ENCODE peak calls at places on chromosome 16, in four cellular contexts. One of them, this sample, is unnamed. For H3K9me3, the result is how much of the 10 kb centered on the place peaks cover.

GRCh38 chr16:69179255-69180010 is 7.5 kb upstream of the SNTB2 start:
- DNase-seq in breast epithelium: peak
- DNase-seq in transverse colon: peak
- DNase-seq in esophagus muscularis mucosa: peak
- DNase-seq in this sample: peak

GRCh38 chr16:47666434-47666833 is 205.3 kb downstream of the PHKB start:
- DNase-seq in esophagus muscularis mucosa: no peak
- DNase-seq in transverse colon: no peak
- DNase-seq in breast epithelium: no peak
- DNase-seq in this sample: no peak

GRCh38 chr16:13553453-13553985 is 366.4 kb upstream of the ERCC4 start:
- DNase-seq in esophagus muscularis mucosa: peak
- DNase-seq in breast epithelium: no peak
- DNase-seq in transverse colon: no peak
- DNase-seq in this sample: no peak

GRCh38 chr16:8878523-8878911 is 3.6 kb upstream of the LITAFD start:
- DNase-seq in esophagus muscularis mucosa: no peak
- DNase-seq in transverse colon: no peak
- DNase-seq in breast epithelium: peak
- DNase-seq in this sample: no peak

GRCh38 chr16:66198641-66199040 is 167.8 kb upstream of the CDH5 start:
- DNase-seq in transverse colon: no peak
- DNase-seq in breast epithelium: no peak
- DNase-seq in esophagus muscularis mucosa: no peak
- DNase-seq in this sample: no peak

GRCh38 chr16:77722315-77723107 is at the start of gene NUDT7:
- DNase-seq in transverse colon: peak
- DNase-seq in esophagus muscularis mucosa: peak
- DNase-seq in breast epithelium: peak
- DNase-seq in this sample: peak

GRCh38 chr16:4611337-4612023 is 3.2 kb downstream of the UBALD1 start:
- DNase-seq in esophagus muscularis mucosa: no peak
- DNase-seq in transverse colon: peak
- DNase-seq in breast epithelium: no peak
- DNase-seq in this sample: no peak

GRCh38 chr16:83826146-83826913 is 18.6 kb downstream of the HSBP1 start:
- DNase-seq in transverse colon: peak
- DNase-seq in esophagus muscularis mucosa: peak
- DNase-seq in breast epithelium: peak
- DNase-seq in this sample: peak

GRCh38 chr16:66459878-66460277 is 32.8 kb downstream of the BEAN1 start:
- DNase-seq in esophagus muscularis mucosa: no peak
- DNase-seq in breast epithelium: no peak
- DNase-seq in transverse colon: no peak
- DNase-seq in this sample: no peak

GRCh38 chr16:8632675-8633182 is 11.2 kb downstream of the METTL22 start:
- DNase-seq in esophagus muscularis mucosa: no peak
- DNase-seq in transverse colon: peak
- DNase-seq in breast epithelium: no peak
- DNase-seq in this sample: peak

GRCh38 chr16:67645397-67646121 is 615 bp downstream of the CARMIL2 start:
- DNase-seq in breast epithelium: no peak
- DNase-seq in esophagus muscularis mucosa: no peak
- DNase-seq in transverse colon: no peak
- DNase-seq in this sample: no peak

GRCh38 chr16:5422047-5422446 is 324.5 kb upstream of the EEF2KMT start:
- DNase-seq in breast epithelium: no peak
- DNase-seq in esophagus muscularis mucosa: no peak
- DNase-seq in transverse colon: no peak
- DNase-seq in this sample: no peak

GRCh38 chr16:68287276-68288251 is 23.2 kb downstream of the SLC7A6OS start:
- DNase-seq in transverse colon: no peak
- DNase-seq in esophagus muscularis mucosa: no peak
- DNase-seq in breast epithelium: peak
- DNase-seq in this sample: peak

GRCh38 chr16:55018881-55019280 is 88.2 kb downstream of the IRX5 start:
- DNase-seq in transverse colon: no peak
- DNase-seq in breast epithelium: no peak
- DNase-seq in esophagus muscularis mucosa: no peak
- DNase-seq in this sample: no peak

GRCh38 chr16:67149276-67150057 is 1.3 kb downstream of the B3GNT9 start:
- DNase-seq in esophagus muscularis mucosa: no peak
- DNase-seq in transverse colon: no peak
- DNase-seq in breast epithelium: no peak
- DNase-seq in this sample: no peak

GRCh38 chr16:24975428-24975889 is 39.7 kb downstream of the ARHGAP17 start:
- DNase-seq in transverse colon: no peak
- DNase-seq in breast epithelium: no peak
- DNase-seq in esophagus muscularis mucosa: no peak
- DNase-seq in this sample: peak

GRCh38 chr16:16042076-16042475 is 92.7 kb downstream of the ABCC1 start:
- DNase-seq in transverse colon: no peak
- DNase-seq in esophagus muscularis mucosa: no peak
- DNase-seq in breast epithelium: no peak
- DNase-seq in this sample: peak

GRCh38 chr16:69417537-69418199 is 6.8 kb upstream of the CYB5B start:
- DNase-seq in breast epithelium: peak
- DNase-seq in transverse colon: no peak
- DNase-seq in esophagus muscularis mucosa: no peak
- DNase-seq in this sample: no peak

GRCh38 chr16:68200120-68200783 is 35.7 kb downstream of the ESRP2 start:
- DNase-seq in transverse colon: no peak
- DNase-seq in breast epithelium: no peak
- DNase-seq in esophagus muscularis mucosa: no peak
- DNase-seq in this sample: no peak

GRCh38 chr16:813204-813915 is 12.8 kb upstream of the GNG13 start:
- DNase-seq in esophagus muscularis mucosa: no peak
- DNase-seq in transverse colon: peak
- DNase-seq in breast epithelium: no peak
- DNase-seq in this sample: peak

GRCh38 chr16:17520567-17520966 is 49.8 kb upstream of the XYLT1 start:
- DNase-seq in esophagus muscularis mucosa: no peak
- DNase-seq in breast epithelium: no peak
- DNase-seq in transverse colon: no peak
- DNase-seq in this sample: no peak
- H3K27ac ChIP-seq in esophagus muscularis mucosa: no peak
- H3K27ac ChIP-seq in breast epithelium: no peak
- H3K27ac ChIP-seq in transverse colon: no peak
- H3K27ac ChIP-seq in this sample: no peak

DNA sequence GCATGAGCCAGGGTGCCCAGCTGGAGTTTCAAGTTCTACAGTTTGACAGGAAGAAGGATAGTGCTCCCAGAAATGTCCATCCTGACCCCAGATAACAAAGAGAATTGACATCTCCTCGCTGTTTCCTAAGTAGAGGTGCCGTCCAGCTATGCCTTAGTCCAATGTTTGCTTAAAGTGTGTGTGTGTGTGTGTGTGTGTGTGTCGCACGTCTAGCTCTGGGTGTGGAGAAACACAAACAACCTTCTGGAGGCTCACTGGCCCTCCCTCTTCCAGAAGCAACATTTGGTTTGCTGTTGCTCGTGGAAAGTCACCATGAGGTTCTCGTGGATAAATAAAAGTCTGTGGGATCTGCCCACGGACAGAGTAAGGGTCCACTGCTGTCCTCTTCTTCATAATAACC is 22.1 kb downstream of the EMP2 start:
- DNase-seq in esophagus muscularis mucosa: no peak
- DNase-seq in breast epithelium: no peak
- DNase-seq in transverse colon: no peak
- DNase-seq in this sample: no peak
- H3K4me3 ChIP-seq in esophagus muscularis mucosa: peak
- H3K4me3 ChIP-seq in breast epithelium: peak
- H3K4me3 ChIP-seq in transverse colon: no peak
- H3K4me3 ChIP-seq in this sample: no peak

GRCh38 chr16:64615647-64616280 is 506.1 kb downstream of the CDH11 start:
- DNase-seq in transverse colon: no peak
- DNase-seq in esophagus muscularis mucosa: no peak
- DNase-seq in breast epithelium: no peak
- DNase-seq in this sample: no peak
- H3K9me3 ChIP-seq in transverse colon: under half
- H3K9me3 ChIP-seq in esophagus muscularis mucosa: under half
- H3K9me3 ChIP-seq in breast epithelium: under half
- H3K9me3 ChIP-seq in this sample: under half

DNA sequence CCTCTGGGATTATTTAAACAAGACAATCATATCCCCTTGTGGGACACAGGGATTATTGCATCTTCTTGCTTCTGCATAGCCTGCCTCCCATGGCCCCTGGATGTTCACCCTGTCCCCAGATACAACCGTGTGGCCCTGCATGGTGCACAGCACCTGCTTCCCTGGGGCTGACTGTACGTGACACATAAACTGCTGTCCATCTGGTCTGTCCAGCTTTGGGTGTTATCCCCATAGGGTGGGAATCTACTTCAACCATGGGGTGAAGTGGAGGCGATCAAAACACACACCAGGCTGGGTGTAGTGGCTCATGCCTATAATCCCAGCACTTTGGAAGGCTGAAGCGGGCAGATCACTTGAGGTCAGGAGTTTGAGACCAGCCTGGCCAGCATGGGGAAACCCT is 138.8 kb downstream of the XYLT1 start:
- DNase-seq in esophagus muscularis mucosa: no peak
- DNase-seq in transverse colon: no peak
- DNase-seq in breast epithelium: no peak
- DNase-seq in this sample: no peak
- H3K27ac ChIP-seq in esophagus muscularis mucosa: peak
- H3K27ac ChIP-seq in transverse colon: no peak
- H3K27ac ChIP-seq in breast epithelium: peak
- H3K27ac ChIP-seq in this sample: no peak

DNA sequence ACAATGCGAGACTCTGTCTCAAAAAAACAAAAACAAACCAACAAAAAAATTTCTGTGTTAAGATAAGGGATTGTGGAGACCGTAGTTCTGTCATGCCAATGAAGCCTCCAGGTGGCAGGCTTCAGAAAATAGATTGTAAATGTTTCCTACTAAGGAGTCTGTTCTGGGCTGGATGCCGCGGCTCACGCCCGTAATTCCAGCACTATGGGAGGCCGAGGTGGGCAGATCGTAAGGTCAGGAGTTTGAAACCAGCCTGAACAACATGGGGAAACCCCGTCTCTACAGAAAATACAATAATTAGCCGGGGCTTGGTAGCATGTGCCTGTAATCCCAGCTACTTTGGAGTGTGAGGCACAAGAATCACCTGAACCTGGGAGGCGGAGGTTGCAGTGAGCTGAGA is 4.4 kb upstream of the SNX29 start:
- DNase-seq in transverse colon: no peak
- DNase-seq in esophagus muscularis mucosa: no peak
- DNase-seq in breast epithelium: no peak
- DNase-seq in this sample: peak
- H3K4me3 ChIP-seq in transverse colon: no peak
- H3K4me3 ChIP-seq in esophagus muscularis mucosa: no peak
- H3K4me3 ChIP-seq in breast epithelium: no peak
- H3K4me3 ChIP-seq in this sample: no peak

GRCh38 chr16:3074860-3075545 is 9.6 kb downstream of the IL32 start:
- DNase-seq in breast epithelium: no peak
- DNase-seq in esophagus muscularis mucosa: no peak
- DNase-seq in transverse colon: peak
- DNase-seq in this sample: no peak

GRCh38 chr16:3070608-3071111 is 5.2 kb downstream of the IL32 start:
- DNase-seq in esophagus muscularis mucosa: no peak
- DNase-seq in transverse colon: no peak
- DNase-seq in breast epithelium: no peak
- DNase-seq in this sample: no peak

GRCh38 chr16:3068486-3068885 is 3.0 kb downstream of the IL32 start:
- DNase-seq in breast epithelium: no peak
- DNase-seq in transverse colon: peak
- DNase-seq in esophagus muscularis mucosa: no peak
- DNase-seq in this sample: no peak

GRCh38 chr16:3073448-3073847 is 8.0 kb downstream of the IL32 start:
- DNase-seq in breast epithelium: no peak
- DNase-seq in transverse colon: no peak
- DNase-seq in esophagus muscularis mucosa: no peak
- DNase-seq in this sample: no peak

DNA sequence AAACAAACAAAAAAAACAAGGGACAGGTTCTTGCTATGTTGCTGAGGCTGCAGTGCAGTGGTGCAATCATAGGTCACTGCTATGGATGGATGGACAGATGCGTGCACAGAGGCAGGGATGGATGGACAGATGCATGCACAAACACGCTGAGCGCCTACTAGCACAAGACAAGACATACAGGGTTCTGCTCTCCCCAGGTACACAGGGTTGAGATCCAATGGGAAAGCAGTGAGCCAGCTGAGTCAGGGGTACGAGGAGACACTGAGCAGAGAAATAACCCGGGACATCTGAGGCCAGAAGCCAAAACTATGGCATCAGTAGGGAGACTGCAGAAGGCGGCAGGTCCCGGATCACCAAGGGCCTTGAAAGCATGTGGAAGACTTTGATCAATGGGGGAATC is 6.2 kb downstream of the IL32 start:
- DNase-seq in breast epithelium: no peak
- DNase-seq in esophagus muscularis mucosa: no peak
- DNase-seq in transverse colon: no peak
- DNase-seq in this sample: no peak
- H3K9me3 ChIP-seq in breast epithelium: under half
- H3K9me3 ChIP-seq in esophagus muscularis mucosa: under half
- H3K9me3 ChIP-seq in transverse colon: under half
- H3K9me3 ChIP-seq in this sample: under half

GRCh38 chr16:81694494-81695285 is 84.4 kb upstream of the PLCG2 start:
- DNase-seq in breast epithelium: no peak
- DNase-seq in esophagus muscularis mucosa: no peak
- DNase-seq in transverse colon: no peak
- DNase-seq in this sample: peak
- H3K27ac ChIP-seq in breast epithelium: peak
- H3K27ac ChIP-seq in esophagus muscularis mucosa: peak
- H3K27ac ChIP-seq in transverse colon: peak
- H3K27ac ChIP-seq in this sample: peak

GRCh38 chr16:89242795-89243200 is 25.3 kb downstream of the ZNF778 start:
- DNase-seq in transverse colon: no peak
- DNase-seq in breast epithelium: no peak
- DNase-seq in esophagus muscularis mucosa: no peak
- DNase-seq in this sample: no peak
- H3K4me3 ChIP-seq in transverse colon: no peak
- H3K4me3 ChIP-seq in breast epithelium: no peak
- H3K4me3 ChIP-seq in esophagus muscularis mucosa: no peak
- H3K4me3 ChIP-seq in this sample: no peak

GRCh38 chr16:35744716-35745115 is 2285.3 kb downstream of the TP53TG3F start:
- DNase-seq in transverse colon: no peak
- DNase-seq in esophagus muscularis mucosa: peak
- DNase-seq in breast epithelium: no peak
- DNase-seq in this sample: no peak

GRCh38 chr16:35746281-35746962 is 2287.0 kb downstream of the TP53TG3F start:
- DNase-seq in transverse colon: no peak
- DNase-seq in breast epithelium: no peak
- DNase-seq in esophagus muscularis mucosa: peak
- DNase-seq in this sample: no peak

GRCh38 chr16:35744084-35744483 is 2284.7 kb downstream of the TP53TG3F start:
- DNase-seq in breast epithelium: no peak
- DNase-seq in esophagus muscularis mucosa: peak
- DNase-seq in transverse colon: no peak
- DNase-seq in this sample: no peak

GRCh38 chr16:35745821-35746248 is 2286.4 kb downstream of the TP53TG3F start:
- DNase-seq in esophagus muscularis mucosa: peak
- DNase-seq in transverse colon: no peak
- DNase-seq in breast epithelium: no peak
- DNase-seq in this sample: no peak

DNA sequence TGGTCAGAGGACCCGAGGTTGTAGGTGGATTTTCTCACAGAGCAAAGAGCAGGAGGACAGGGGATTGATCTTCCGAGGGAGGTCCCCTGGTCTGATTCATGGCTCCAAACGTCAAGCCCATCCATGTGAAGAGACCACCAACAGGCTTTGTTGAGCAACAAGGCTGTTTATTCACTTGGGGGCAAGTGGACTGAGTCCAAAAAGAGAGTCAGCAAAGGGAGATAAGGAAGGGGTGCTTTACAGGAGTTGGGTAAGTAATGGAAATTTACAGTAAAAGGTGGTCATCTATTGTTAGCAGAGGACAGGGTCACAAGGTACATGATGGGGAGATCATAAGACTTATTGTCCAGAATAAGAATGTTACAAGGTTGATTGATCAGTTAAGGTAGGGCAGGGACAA is 2285.8 kb downstream of the TP53TG3F start:
- DNase-seq in breast epithelium: no peak
- DNase-seq in esophagus muscularis mucosa: no peak
- DNase-seq in transverse colon: no peak
- DNase-seq in this sample: no peak
- H3K9me3 ChIP-seq in breast epithelium: half or more
- H3K9me3 ChIP-seq in esophagus muscularis mucosa: under half
- H3K9me3 ChIP-seq in transverse colon: under half
- H3K9me3 ChIP-seq in this sample: under half

This sample was measured in testis.